ENCODE peak calls at places on chromosomes 13 and 19, in five cellular contexts. I is uterus, H is endothelial cell of umbilical vein, S is testis, Y is IMR-90. M is an unnamed sample.

GRCh38 chr19:30224689-30225606 is 147.2 kb upstream of the ZNF536 start:
- DNase-seq in I (no peak), H (no peak), S (peak; percentile 60), Y (no peak), M (no peak)

GRCh38 chr13:26062853-26063444 is 11.1 kb upstream of the SHISA2 start:
- DNase-seq in I (no peak), H (peak; percentile 64), S (peak; percentile 62), Y (peak; percentile 33), M (peak; percentile 25)

GRCh38 chr19:29942404-29943261 is 594 bp downstream of the URI1 start:
- DNase-seq in I (peak; percentile 29), H (peak; percentile 28), S (peak; percentile 75), Y (no peak), M (peak; percentile 89)

GRCh38 chr13:73880365-73880764 is 253.8 kb downstream of the KLF12 start:
- DNase-seq in I (no peak), H (peak; percentile 17), S (no peak), Y (peak; percentile 36), M (no peak)

GRCh38 chr13:77196052-77196618 is 130.8 kb downstream of the MYCBP2 start:
- DNase-seq in I (no peak), H (no peak), S (no peak), Y (no peak), M (no peak)

GRCh38 chr19:39308531-39309304 is 11.9 kb downstream of the LRFN1 start:
- DNase-seq in I (no peak), H (peak; percentile 18), S (no peak), Y (no peak), M (no peak)

GRCh38 chr13:31485651-31486051 is 253.7 kb upstream of the RXFP2 start:
- DNase-seq in I (no peak), H (peak; percentile 2), S (no peak), Y (no peak), M (no peak)

GRCh38 chr19:15631817-15632216 is 8.9 kb upstream of the CYP4F3 start:
- DNase-seq in I (no peak), H (no peak), S (peak; percentile 43), Y (no peak), M (no peak)

GRCh38 chr13:22740264-22740663 is 440.5 kb upstream of the SGCG start:
- DNase-seq in I (no peak), H (no peak), S (no peak), Y (no peak), M (no peak)

GRCh38 chr19:28142258-28142657 is 1070.7 kb downstream of the UQCRFS1 start:
- DNase-seq in I (no peak), H (no peak), S (no peak), Y (no peak), M (no peak)

GRCh38 chr13:21812192-21812626 is 141.3 kb downstream of the FGF9 start:
- DNase-seq in I (no peak), H (no peak), S (no peak), Y (no peak), M (no peak)

GRCh38 chr13:33135097-33135496 is 118.9 kb downstream of the KL start:
- DNase-seq in I (no peak), H (no peak), S (no peak), Y (no peak), M (no peak)

GRCh38 chr19:23896912-23897311 is 17.8 kb upstream of the ZNF726 start:
- DNase-seq in I (no peak), H (no peak), S (no peak), Y (no peak), M (no peak)

GRCh38 chr19:5150331-5150901 is 181.5 kb downstream of the KDM4B start:
- DNase-seq in I (no peak), H (no peak), S (no peak), Y (no peak), M (peak; percentile 83)

GRCh38 chr13:110616103-110617101 is 1.1 kb downstream of the NAXD start:
- DNase-seq in I (no peak), H (peak; percentile 38), S (peak; percentile 67), Y (peak; percentile 72), M (no peak)

GRCh38 chr13:44921931-44922758 is 67.1 kb downstream of the NUFIP1 start:
- DNase-seq in I (peak; percentile 88), H (peak; percentile 55), S (peak; percentile 64), Y (peak; percentile 98), M (peak; percentile 71)

GRCh38 chr13:75222031-75222430 is 259.9 kb downstream of the TBC1D4 start:
- DNase-seq in I (no peak), H (no peak), S (no peak), Y (peak; percentile 33), M (no peak)

GRCh38 chr13:92952161-92952560 is 274.4 kb upstream of the GPC6 start:
- DNase-seq in I (no peak), H (no peak), S (no peak), Y (peak; percentile 30), M (no peak)

GRCh38 chr13:63206431-63206830 is 1790.8 kb upstream of the PCDH20 start:
- DNase-seq in I (no peak), H (no peak), S (no peak), Y (peak; percentile 39), M (no peak)

GRCh38 chr19:39195755-39196154 is 1.0 kb upstream of the NCCRP1 start:
- DNase-seq in I (no peak), H (no peak), S (no peak), Y (no peak), M (no peak)

DNA sequence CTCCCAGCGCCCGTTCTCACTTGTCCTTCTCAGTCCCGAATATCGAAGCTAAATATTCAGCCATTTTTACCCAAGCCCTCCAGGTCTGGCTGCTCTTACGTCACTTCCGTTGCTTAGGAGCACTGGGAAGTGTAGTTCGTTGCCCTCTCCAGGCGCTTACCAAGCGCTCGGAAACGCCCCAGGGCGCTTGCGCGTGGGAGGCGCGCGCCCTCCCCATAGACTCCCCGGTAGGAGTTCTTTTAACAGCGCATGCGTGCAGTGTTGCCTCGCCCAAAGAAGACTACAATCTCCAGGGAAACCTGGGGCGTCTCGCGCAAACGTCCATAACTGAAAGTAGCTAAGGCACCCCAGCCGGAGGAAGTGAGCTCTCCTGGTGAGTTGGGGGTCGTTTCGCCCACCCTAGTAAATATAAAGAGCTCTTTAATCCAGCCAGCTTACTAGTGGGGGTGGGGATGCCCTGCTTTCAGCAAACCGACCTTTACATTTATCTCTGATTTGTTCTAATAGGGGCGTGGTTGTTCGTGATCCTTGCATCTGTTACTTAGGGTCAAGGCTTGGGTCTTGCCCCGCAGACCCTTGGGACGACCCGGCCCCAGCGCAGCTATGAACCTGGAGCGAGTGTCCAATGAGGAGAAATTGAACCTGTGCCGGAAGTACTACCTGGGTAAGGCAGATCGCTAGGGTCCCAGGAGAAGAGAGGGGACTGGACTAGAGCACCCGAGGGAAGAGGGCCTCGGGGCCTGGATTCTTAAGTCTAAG is at the start of the genes PSENEN and U2AF1L4:
- DNase-seq in I (peak; percentile 98), H (peak; percentile 99), S (peak; percentile 98), Y (peak; percentile 100), M (peak; percentile 99)
- TF ChIP-seq POLR2A in I (peak; percentile 54), H (no peak), S (no peak), Y (no peak), M (no peak)

GRCh38 chr19:40687525-40688016 is 2.9 kb downstream of the NUMBL start:
- DNase-seq in I (peak; percentile 85), H (no peak), S (peak; percentile 86), Y (peak; percentile 86), M (peak; percentile 97)
- TF ChIP-seq POLR2A in I (no peak), H (no peak), S (no peak), Y (peak; percentile 79), M (no peak)

DNA sequence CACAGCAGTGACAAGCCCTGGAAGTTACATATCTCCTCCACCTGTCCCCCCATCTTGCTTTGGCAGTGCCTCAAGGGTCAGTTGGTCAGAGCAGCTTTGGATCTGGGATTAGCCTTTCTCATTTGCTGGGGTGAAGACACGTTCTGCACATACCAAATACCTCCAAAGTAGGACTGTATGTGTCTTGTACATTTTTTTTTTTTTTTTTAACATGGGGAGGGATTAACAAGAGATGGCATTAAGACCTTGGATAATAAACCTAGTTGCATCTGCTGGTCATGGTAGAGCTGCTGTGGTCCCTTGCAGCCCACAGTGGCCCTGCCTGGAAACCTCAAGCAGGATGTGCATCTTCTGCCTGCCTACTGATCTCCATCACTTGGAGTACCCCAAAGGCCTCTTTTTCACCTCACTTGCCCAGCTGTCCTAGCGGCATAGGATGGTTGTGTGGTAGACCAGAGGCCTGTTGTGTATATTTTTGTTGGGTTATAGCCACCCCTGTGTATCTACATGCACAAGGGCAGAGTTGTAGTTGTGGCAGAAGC is 2.5 kb downstream of the RPS19 start:
- DNase-seq in I (no peak), H (no peak), S (no peak), Y (no peak), M (no peak)
- TF ChIP-seq POLR2A in I (no peak), H (peak; percentile 12), S (no peak), Y (no peak), M (no peak)

DNA sequence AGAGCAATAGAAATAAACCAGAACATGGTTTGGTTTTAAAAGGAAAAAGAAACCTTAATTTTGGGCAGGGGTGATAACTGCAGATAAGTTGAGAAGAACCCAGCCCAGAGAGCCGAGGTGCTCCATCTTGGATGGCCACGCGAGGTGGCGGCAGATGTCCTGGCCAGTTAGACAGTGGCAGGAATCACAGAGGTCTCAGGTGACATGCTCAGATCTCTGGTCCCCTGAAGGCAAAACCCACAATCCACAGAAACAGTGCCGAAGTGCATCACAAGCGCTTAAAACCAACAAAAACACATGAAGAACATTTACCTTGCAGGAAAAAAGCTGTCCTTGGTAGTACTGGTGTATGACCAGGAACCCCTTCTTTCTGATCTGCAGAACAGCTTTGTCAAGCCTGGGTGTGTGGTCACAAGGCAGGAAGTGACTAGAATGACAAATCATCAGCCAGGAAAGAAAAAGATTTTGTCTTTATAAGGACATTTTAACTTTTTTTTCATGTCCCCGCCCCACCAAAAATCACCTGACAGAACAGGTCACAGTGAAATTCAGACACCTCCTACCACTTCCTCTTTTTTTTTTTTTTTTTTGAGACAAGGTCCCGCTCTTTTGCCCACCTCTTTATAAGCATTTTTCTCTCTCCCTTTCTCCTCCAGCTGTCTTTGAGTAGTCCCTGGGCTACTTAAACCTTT is at the start of gene LCP1:
- DNase-seq in I (no peak), H (no peak), S (no peak), Y (no peak), M (peak; percentile 47)
- TF ChIP-seq POLR2A in I (no peak), H (no peak), S (no peak), Y (no peak), M (no peak)

GRCh38 chr19:45637890-45638667 is 1.1 kb downstream of the EML2 start:
- DNase-seq in I (no peak), H (no peak), S (peak; percentile 44), Y (peak; percentile 48), M (no peak)
- TF ChIP-seq POLR2A in I (no peak), H (no peak), S (no peak), Y (no peak), M (no peak)

DNA sequence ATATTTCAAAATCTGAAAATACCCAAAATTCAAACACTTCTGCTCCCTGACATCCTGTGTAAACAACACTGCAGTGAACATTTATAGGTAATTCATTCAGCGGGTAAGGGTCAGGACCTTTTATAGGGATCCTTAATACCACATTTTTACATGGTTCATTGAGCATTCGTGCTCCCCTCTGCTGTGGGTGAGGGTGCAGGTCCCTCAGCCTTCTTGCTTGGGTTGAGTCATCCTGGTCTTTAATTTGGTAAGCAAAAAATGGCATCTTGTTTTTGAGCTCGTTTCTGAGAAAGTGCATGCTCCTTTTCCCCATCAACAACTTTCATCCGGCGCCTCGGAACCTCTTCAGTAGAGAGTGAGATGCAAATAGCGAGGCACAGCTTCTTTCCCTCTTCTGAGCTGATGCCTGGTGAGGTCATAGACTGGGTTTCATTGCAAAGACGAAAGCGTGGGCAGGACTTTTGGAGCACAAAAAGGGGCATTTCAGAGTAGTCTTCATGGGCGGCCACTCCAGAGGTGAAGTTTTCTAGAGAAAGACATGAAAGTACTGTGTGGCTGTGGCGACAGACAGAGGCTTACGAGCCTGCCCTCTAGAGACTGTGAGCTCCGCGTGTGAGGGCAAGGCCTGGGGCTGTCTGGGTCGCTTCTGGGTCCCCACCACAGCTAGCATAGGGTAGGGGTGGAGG is 44.5 kb downstream of the BBC3 start:
- DNase-seq in I (no peak), H (no peak), S (no peak), Y (no peak), M (no peak)
- TF ChIP-seq POLR2A in I (no peak), H (no peak), S (no peak), Y (no peak), M (no peak)

GRCh38 chr13:113746143-113746525 is 12.9 kb upstream of the TMEM255B start:
- DNase-seq in I (no peak), H (no peak), S (no peak), Y (no peak), M (no peak)
- TF ChIP-seq POLR2A in I (no peak), H (no peak), S (no peak), Y (no peak), M (no peak)